ENCODE peak calls at places on chromosomes 7 and 10, in seven cellular contexts. One of them, this sample, is unnamed.

GRCh38 chr7:116554436-116554835 is 29.6 kb downstream of the CAV1 start:
- DNase-seq in dermis microvascular lymphatic vessel endothelial cell: no peak
- DNase-seq in posterior vena cava: no peak
- DNase-seq in iPS DF 6.9: no peak
- DNase-seq in activated naive CD4-positive, alpha-beta T cell: no peak
- DNase-seq in EH: peak; percentile 51
- DNase-seq in PC-3: no peak
- DNase-seq in this sample: no peak

GRCh38 chr7:94513565-94513860 is 3.9 kb downstream of the CASD1 start:
- DNase-seq in dermis microvascular lymphatic vessel endothelial cell: no peak
- DNase-seq in posterior vena cava: no peak
- DNase-seq in iPS DF 6.9: no peak
- DNase-seq in activated naive CD4-positive, alpha-beta T cell: no peak
- DNase-seq in EH: no peak
- DNase-seq in PC-3: no peak
- DNase-seq in this sample: no peak

GRCh38 chr7:128453836-128454804 is 1.6 kb upstream of the HILPDA start:
- DNase-seq in dermis microvascular lymphatic vessel endothelial cell: no peak
- DNase-seq in posterior vena cava: peak; percentile 96
- DNase-seq in iPS DF 6.9: no peak
- DNase-seq in activated naive CD4-positive, alpha-beta T cell: no peak
- DNase-seq in EH: peak; percentile 64
- DNase-seq in PC-3: no peak
- DNase-seq in this sample: no peak

GRCh38 chr7:24882989-24883631 is 96.9 kb downstream of the OSBPL3 start:
- DNase-seq in dermis microvascular lymphatic vessel endothelial cell: no peak
- DNase-seq in posterior vena cava: peak; percentile 91
- DNase-seq in iPS DF 6.9: no peak
- DNase-seq in activated naive CD4-positive, alpha-beta T cell: no peak
- DNase-seq in EH: peak; percentile 70
- DNase-seq in PC-3: peak; percentile 66
- DNase-seq in this sample: no peak

GRCh38 chr10:131902211-131902610 is 1.4 kb downstream of the PPP2R2D start:
- DNase-seq in dermis microvascular lymphatic vessel endothelial cell: no peak
- DNase-seq in posterior vena cava: peak; percentile 60
- DNase-seq in iPS DF 6.9: no peak
- DNase-seq in activated naive CD4-positive, alpha-beta T cell: no peak
- DNase-seq in EH: no peak
- DNase-seq in PC-3: no peak
- DNase-seq in this sample: no peak

GRCh38 chr7:31003721-31004120 is 40.0 kb downstream of the GHRHR start:
- DNase-seq in dermis microvascular lymphatic vessel endothelial cell: no peak
- DNase-seq in posterior vena cava: peak; percentile 19
- DNase-seq in iPS DF 6.9: no peak
- DNase-seq in activated naive CD4-positive, alpha-beta T cell: no peak
- DNase-seq in EH: no peak
- DNase-seq in PC-3: peak; percentile 19
- DNase-seq in this sample: no peak

GRCh38 chr7:43944286-43944685 is 18.1 kb downstream of the UBE2D4 start:
- DNase-seq in dermis microvascular lymphatic vessel endothelial cell: no peak
- DNase-seq in posterior vena cava: no peak
- DNase-seq in iPS DF 6.9: no peak
- DNase-seq in activated naive CD4-positive, alpha-beta T cell: no peak
- DNase-seq in EH: no peak
- DNase-seq in PC-3: no peak
- DNase-seq in this sample: no peak

GRCh38 chr7:148975896-148976295 is 52.4 kb downstream of the PDIA4 start:
- DNase-seq in dermis microvascular lymphatic vessel endothelial cell: no peak
- DNase-seq in posterior vena cava: peak; percentile 50
- DNase-seq in iPS DF 6.9: no peak
- DNase-seq in activated naive CD4-positive, alpha-beta T cell: no peak
- DNase-seq in EH: no peak
- DNase-seq in PC-3: no peak
- DNase-seq in this sample: no peak

GRCh38 chr10:21919117-21919516 is 84.4 kb downstream of the DNAJC1 start:
- DNase-seq in dermis microvascular lymphatic vessel endothelial cell: no peak
- DNase-seq in posterior vena cava: no peak
- DNase-seq in iPS DF 6.9: no peak
- DNase-seq in activated naive CD4-positive, alpha-beta T cell: no peak
- DNase-seq in EH: peak; percentile 4
- DNase-seq in PC-3: no peak
- DNase-seq in this sample: no peak

GRCh38 chr7:65411249-65411648 is 37.6 kb downstream of the ZNF92 start:
- DNase-seq in dermis microvascular lymphatic vessel endothelial cell: no peak
- DNase-seq in posterior vena cava: no peak
- DNase-seq in iPS DF 6.9: no peak
- DNase-seq in activated naive CD4-positive, alpha-beta T cell: no peak
- DNase-seq in EH: no peak
- DNase-seq in PC-3: no peak
- DNase-seq in this sample: no peak

GRCh38 chr10:33095867-33096479 is 137.9 kb upstream of the ITGB1 start:
- DNase-seq in dermis microvascular lymphatic vessel endothelial cell: no peak
- DNase-seq in posterior vena cava: no peak
- DNase-seq in iPS DF 6.9: no peak
- DNase-seq in activated naive CD4-positive, alpha-beta T cell: no peak
- DNase-seq in EH: no peak
- DNase-seq in PC-3: no peak
- DNase-seq in this sample: no peak

GRCh38 chr7:142338633-142339501 is 81.0 kb upstream of the PRSS58 start:
- DNase-seq in dermis microvascular lymphatic vessel endothelial cell: peak; percentile 44
- DNase-seq in posterior vena cava: no peak
- DNase-seq in iPS DF 6.9: no peak
- DNase-seq in activated naive CD4-positive, alpha-beta T cell: no peak
- DNase-seq in EH: peak; percentile 26
- DNase-seq in PC-3: peak; percentile 61
- DNase-seq in this sample: no peak

GRCh38 chr10:110074986-110075664 is 67.3 kb downstream of the ADD3 start:
- DNase-seq in dermis microvascular lymphatic vessel endothelial cell: peak; percentile 92
- DNase-seq in posterior vena cava: no peak
- DNase-seq in iPS DF 6.9: no peak
- DNase-seq in activated naive CD4-positive, alpha-beta T cell: no peak
- DNase-seq in EH: peak; percentile 89
- DNase-seq in PC-3: peak; percentile 35
- DNase-seq in this sample: no peak

GRCh38 chr7:155701972-155702544 is 57.6 kb downstream of the RBM33 start:
- DNase-seq in dermis microvascular lymphatic vessel endothelial cell: no peak
- DNase-seq in posterior vena cava: no peak
- DNase-seq in iPS DF 6.9: no peak
- DNase-seq in activated naive CD4-positive, alpha-beta T cell: no peak
- DNase-seq in EH: no peak
- DNase-seq in PC-3: no peak
- DNase-seq in this sample: no peak

GRCh38 chr10:84293574-84294016 is 34.8 kb upstream of the CCSER2 start:
- DNase-seq in dermis microvascular lymphatic vessel endothelial cell: no peak
- DNase-seq in posterior vena cava: no peak
- DNase-seq in iPS DF 6.9: no peak
- DNase-seq in activated naive CD4-positive, alpha-beta T cell: no peak
- DNase-seq in EH: no peak
- DNase-seq in PC-3: no peak
- DNase-seq in this sample: no peak

GRCh38 chr10:91479583-91479982 is 69.4 kb downstream of the HECTD2 start:
- DNase-seq in dermis microvascular lymphatic vessel endothelial cell: no peak
- DNase-seq in posterior vena cava: no peak
- DNase-seq in iPS DF 6.9: no peak
- DNase-seq in activated naive CD4-positive, alpha-beta T cell: no peak
- DNase-seq in EH: no peak
- DNase-seq in PC-3: no peak
- DNase-seq in this sample: no peak

GRCh38 chr7:155490697-155491628 is 33.0 kb downstream of the EN2 start:
- DNase-seq in dermis microvascular lymphatic vessel endothelial cell: no peak
- DNase-seq in posterior vena cava: peak; percentile 90
- DNase-seq in iPS DF 6.9: no peak
- DNase-seq in activated naive CD4-positive, alpha-beta T cell: no peak
- DNase-seq in EH: peak; percentile 17
- DNase-seq in PC-3: no peak
- DNase-seq in this sample: no peak

GRCh38 chr10:6163364-6164270 is 39.1 kb upstream of the PFKFB3 start:
- DNase-seq in dermis microvascular lymphatic vessel endothelial cell: peak; percentile 75
- DNase-seq in posterior vena cava: peak; percentile 97
- DNase-seq in iPS DF 6.9: no peak
- DNase-seq in activated naive CD4-positive, alpha-beta T cell: peak; percentile 87
- DNase-seq in EH: peak; percentile 84
- DNase-seq in PC-3: peak; percentile 75
- DNase-seq in this sample: peak; percentile 76

GRCh38 chr7:91630581-91631370 is 249.7 kb downstream of the MTERF1 start:
- DNase-seq in dermis microvascular lymphatic vessel endothelial cell: no peak
- DNase-seq in posterior vena cava: no peak
- DNase-seq in iPS DF 6.9: no peak
- DNase-seq in activated naive CD4-positive, alpha-beta T cell: no peak
- DNase-seq in EH: no peak
- DNase-seq in PC-3: no peak
- DNase-seq in this sample: no peak

GRCh38 chr7:157267956-157268355 is 68.8 kb upstream of the DNAJB6 start:
- DNase-seq in dermis microvascular lymphatic vessel endothelial cell: no peak
- DNase-seq in posterior vena cava: peak; percentile 7
- DNase-seq in iPS DF 6.9: no peak
- DNase-seq in activated naive CD4-positive, alpha-beta T cell: no peak
- DNase-seq in EH: no peak
- DNase-seq in PC-3: no peak
- DNase-seq in this sample: no peak

GRCh38 chr7:113892818-113893217 is 26.0 kb downstream of the PPP1R3A start:
- DNase-seq in dermis microvascular lymphatic vessel endothelial cell: peak; percentile 34
- DNase-seq in posterior vena cava: no peak
- DNase-seq in iPS DF 6.9: no peak
- DNase-seq in activated naive CD4-positive, alpha-beta T cell: no peak
- DNase-seq in EH: no peak
- DNase-seq in PC-3: no peak
- DNase-seq in this sample: no peak

GRCh38 chr10:21292763-21293517 is 232.5 kb downstream of the SKIDA1 start:
- DNase-seq in dermis microvascular lymphatic vessel endothelial cell: peak; percentile 24
- DNase-seq in posterior vena cava: peak; percentile 90
- DNase-seq in iPS DF 6.9: no peak
- DNase-seq in activated naive CD4-positive, alpha-beta T cell: no peak
- DNase-seq in EH: peak; percentile 98
- DNase-seq in PC-3: peak; percentile 92
- DNase-seq in this sample: no peak

GRCh38 chr7:1380211-1380815 is 79.0 kb downstream of the MICALL2 start:
- DNase-seq in dermis microvascular lymphatic vessel endothelial cell: no peak
- DNase-seq in posterior vena cava: no peak
- DNase-seq in iPS DF 6.9: no peak
- DNase-seq in activated naive CD4-positive, alpha-beta T cell: no peak
- DNase-seq in EH: no peak
- DNase-seq in PC-3: no peak
- DNase-seq in this sample: no peak

GRCh38 chr10:103554488-103555320 is 61.2 kb downstream of the NEURL1 start:
- DNase-seq in dermis microvascular lymphatic vessel endothelial cell: no peak
- DNase-seq in posterior vena cava: peak; percentile 84
- DNase-seq in iPS DF 6.9: peak; percentile 9
- DNase-seq in activated naive CD4-positive, alpha-beta T cell: no peak
- DNase-seq in EH: peak; percentile 87
- DNase-seq in PC-3: peak; percentile 58
- DNase-seq in this sample: no peak

This sample was measured in central memory CD8-positive, alpha-beta T cell.